ENCODE peak calls at places on chromosomes 4 and X, in five cellular contexts. One of them, this sample, is unnamed.

GRCh38 chr4:25021206-25021605 is 9.5 kb downstream of the LGI2 start:
- DNase-seq in DMS79: no peak
- DNase-seq in anterior cingulate cortex: no peak
- DNase-seq in activated naive CD4-positive, alpha-beta T cell treated with anti-CD3 and anti-CD28 coated beads, Interleukin-2, amount 50 U/mL, for 72 hours: no peak
- DNase-seq in cardiac fibroblast: no peak
- DNase-seq in this sample: peak; percentile 19

GRCh38 chrX:23269923-23270322 is 64.7 kb upstream of the PTCHD1 start:
- DNase-seq in DMS79: no peak
- DNase-seq in anterior cingulate cortex: no peak
- DNase-seq in activated naive CD4-positive, alpha-beta T cell treated with anti-CD3 and anti-CD28 coated beads, Interleukin-2, amount 50 U/mL, for 72 hours: no peak
- DNase-seq in cardiac fibroblast: no peak
- DNase-seq in this sample: no peak

GRCh38 chr4:4855293-4856070 is 4.0 kb upstream of the MSX1 start:
- DNase-seq in DMS79: no peak
- DNase-seq in anterior cingulate cortex: no peak
- DNase-seq in activated naive CD4-positive, alpha-beta T cell treated with anti-CD3 and anti-CD28 coated beads, Interleukin-2, amount 50 U/mL, for 72 hours: peak; percentile 5
- DNase-seq in cardiac fibroblast: no peak
- DNase-seq in this sample: no peak

GRCh38 chr4:44448548-44449443 is at the start of gene KCTD8:
- DNase-seq in DMS79: no peak
- DNase-seq in anterior cingulate cortex: peak; percentile 96
- DNase-seq in activated naive CD4-positive, alpha-beta T cell treated with anti-CD3 and anti-CD28 coated beads, Interleukin-2, amount 50 U/mL, for 72 hours: peak; percentile 72
- DNase-seq in cardiac fibroblast: peak; percentile 74
- DNase-seq in this sample: peak; percentile 34

GRCh38 chr4:7713757-7714156 is 225.9 kb downstream of the AFAP1 start:
- DNase-seq in DMS79: no peak
- DNase-seq in anterior cingulate cortex: no peak
- DNase-seq in activated naive CD4-positive, alpha-beta T cell treated with anti-CD3 and anti-CD28 coated beads, Interleukin-2, amount 50 U/mL, for 72 hours: no peak
- DNase-seq in cardiac fibroblast: no peak
- DNase-seq in this sample: no peak

GRCh38 chr4:2761035-2761923 is 5.1 kb upstream of the TNIP2 start:
- DNase-seq in DMS79: no peak
- DNase-seq in anterior cingulate cortex: no peak
- DNase-seq in activated naive CD4-positive, alpha-beta T cell treated with anti-CD3 and anti-CD28 coated beads, Interleukin-2, amount 50 U/mL, for 72 hours: no peak
- DNase-seq in cardiac fibroblast: no peak
- DNase-seq in this sample: peak; percentile 52

GRCh38 chr4:119559044-119559647 is 69.5 kb downstream of the PDE5A start:
- DNase-seq in DMS79: no peak
- DNase-seq in anterior cingulate cortex: no peak
- DNase-seq in activated naive CD4-positive, alpha-beta T cell treated with anti-CD3 and anti-CD28 coated beads, Interleukin-2, amount 50 U/mL, for 72 hours: no peak
- DNase-seq in cardiac fibroblast: peak; percentile 79
- DNase-seq in this sample: peak; percentile 67

GRCh38 chrX:110026099-110026844 is 23.4 kb downstream of the TMEM164 start:
- DNase-seq in DMS79: no peak
- DNase-seq in anterior cingulate cortex: no peak
- DNase-seq in activated naive CD4-positive, alpha-beta T cell treated with anti-CD3 and anti-CD28 coated beads, Interleukin-2, amount 50 U/mL, for 72 hours: no peak
- DNase-seq in cardiac fibroblast: peak; percentile 51
- DNase-seq in this sample: peak; percentile 90

GRCh38 chr4:90112715-90113114 is 14.5 kb upstream of the CCSER1 start:
- DNase-seq in DMS79: no peak
- DNase-seq in anterior cingulate cortex: no peak
- DNase-seq in activated naive CD4-positive, alpha-beta T cell treated with anti-CD3 and anti-CD28 coated beads, Interleukin-2, amount 50 U/mL, for 72 hours: no peak
- DNase-seq in cardiac fibroblast: no peak
- DNase-seq in this sample: peak; percentile 70

GRCh38 chr4:104829761-104830160 is 316.9 kb upstream of the TET2 start:
- DNase-seq in DMS79: no peak
- DNase-seq in anterior cingulate cortex: no peak
- DNase-seq in activated naive CD4-positive, alpha-beta T cell treated with anti-CD3 and anti-CD28 coated beads, Interleukin-2, amount 50 U/mL, for 72 hours: no peak
- DNase-seq in cardiac fibroblast: no peak
- DNase-seq in this sample: no peak

GRCh38 chr4:176400816-176401461 is 81.2 kb downstream of the SPCS3 start:
- DNase-seq in DMS79: no peak
- DNase-seq in anterior cingulate cortex: no peak
- DNase-seq in activated naive CD4-positive, alpha-beta T cell treated with anti-CD3 and anti-CD28 coated beads, Interleukin-2, amount 50 U/mL, for 72 hours: no peak
- DNase-seq in cardiac fibroblast: peak; percentile 87
- DNase-seq in this sample: peak; percentile 57

GRCh38 chr4:11589676-11590075 is 161.0 kb upstream of the HS3ST1 start:
- DNase-seq in DMS79: no peak
- DNase-seq in anterior cingulate cortex: no peak
- DNase-seq in activated naive CD4-positive, alpha-beta T cell treated with anti-CD3 and anti-CD28 coated beads, Interleukin-2, amount 50 U/mL, for 72 hours: no peak
- DNase-seq in cardiac fibroblast: peak; percentile 62
- DNase-seq in this sample: peak; percentile 90

GRCh38 chr4:8238515-8239053 is 31.0 kb upstream of the HTRA3 start:
- DNase-seq in DMS79: no peak
- DNase-seq in anterior cingulate cortex: no peak
- DNase-seq in activated naive CD4-positive, alpha-beta T cell treated with anti-CD3 and anti-CD28 coated beads, Interleukin-2, amount 50 U/mL, for 72 hours: no peak
- DNase-seq in cardiac fibroblast: no peak
- DNase-seq in this sample: no peak

GRCh38 chrX:153723351-153724251 is 586 bp downstream of the BCAP31 start:
- DNase-seq in DMS79: no peak
- DNase-seq in anterior cingulate cortex: no peak
- DNase-seq in activated naive CD4-positive, alpha-beta T cell treated with anti-CD3 and anti-CD28 coated beads, Interleukin-2, amount 50 U/mL, for 72 hours: peak; percentile 45
- DNase-seq in cardiac fibroblast: peak; percentile 46
- DNase-seq in this sample: no peak

GRCh38 chr4:180669637-180670036 is 1573.6 kb upstream of the TENM3 start:
- DNase-seq in DMS79: no peak
- DNase-seq in anterior cingulate cortex: no peak
- DNase-seq in activated naive CD4-positive, alpha-beta T cell treated with anti-CD3 and anti-CD28 coated beads, Interleukin-2, amount 50 U/mL, for 72 hours: no peak
- DNase-seq in cardiac fibroblast: no peak
- DNase-seq in this sample: peak; percentile 94

GRCh38 chr4:10496200-10496599 is 39.0 kb upstream of the ZNF518B start:
- DNase-seq in DMS79: no peak
- DNase-seq in anterior cingulate cortex: no peak
- DNase-seq in activated naive CD4-positive, alpha-beta T cell treated with anti-CD3 and anti-CD28 coated beads, Interleukin-2, amount 50 U/mL, for 72 hours: no peak
- DNase-seq in cardiac fibroblast: no peak
- DNase-seq in this sample: no peak

GRCh38 chr4:128483816-128484215 is 196.2 kb upstream of the PGRMC2 start:
- DNase-seq in DMS79: no peak
- DNase-seq in anterior cingulate cortex: no peak
- DNase-seq in activated naive CD4-positive, alpha-beta T cell treated with anti-CD3 and anti-CD28 coated beads, Interleukin-2, amount 50 U/mL, for 72 hours: no peak
- DNase-seq in cardiac fibroblast: peak; percentile 59
- DNase-seq in this sample: no peak

GRCh38 chr4:67198757-67199156 is 346.5 kb downstream of the CENPC start:
- DNase-seq in DMS79: no peak
- DNase-seq in anterior cingulate cortex: no peak
- DNase-seq in activated naive CD4-positive, alpha-beta T cell treated with anti-CD3 and anti-CD28 coated beads, Interleukin-2, amount 50 U/mL, for 72 hours: no peak
- DNase-seq in cardiac fibroblast: peak; percentile 63
- DNase-seq in this sample: peak; percentile 36

GRCh38 chr4:8552024-8552423 is 28.2 kb upstream of the GPR78 start:
- DNase-seq in DMS79: no peak
- DNase-seq in anterior cingulate cortex: no peak
- DNase-seq in activated naive CD4-positive, alpha-beta T cell treated with anti-CD3 and anti-CD28 coated beads, Interleukin-2, amount 50 U/mL, for 72 hours: no peak
- DNase-seq in cardiac fibroblast: no peak
- DNase-seq in this sample: no peak

GRCh38 chrX:87337267-87337666 is 180.3 kb upstream of the KLHL4 start:
- DNase-seq in DMS79: no peak
- DNase-seq in anterior cingulate cortex: no peak
- DNase-seq in activated naive CD4-positive, alpha-beta T cell treated with anti-CD3 and anti-CD28 coated beads, Interleukin-2, amount 50 U/mL, for 72 hours: no peak
- DNase-seq in cardiac fibroblast: no peak
- DNase-seq in this sample: no peak

GRCh38 chr4:47221721-47222120 is 190.4 kb downstream of the GABRB1 start:
- DNase-seq in DMS79: no peak
- DNase-seq in anterior cingulate cortex: no peak
- DNase-seq in activated naive CD4-positive, alpha-beta T cell treated with anti-CD3 and anti-CD28 coated beads, Interleukin-2, amount 50 U/mL, for 72 hours: no peak
- DNase-seq in cardiac fibroblast: peak; percentile 86
- DNase-seq in this sample: peak; percentile 28